ENCODE peak calls at places on chromosomes 7 and 10, in ten cellular contexts. K is NCI-H1436; M is stimulated activated CD8-positive, alpha-beta memory T cell treated with anti-CD3 and anti-CD28 coated beads, Interleukin-4, amount 100 ng/mL, for 1 hour; P is naive B cell; G is stimulated activated naive CD8-positive, alpha-beta T cell treated with anti-CD3 and anti-CD28 coated beads, Interleukin-15, amount 100 ng/mL, for 72 hours; X is NCI-H2081; U is HEK293T; Q is PC-3; T is A673; Y is kidney glomerular epithelial cell. L is an unnamed sample.
A peak's percentile ranks its signal among the peaks of the same experiment; 100 is the strongest.

GRCh38 chr10:118950190-118950658 is 79.3 kb upstream of the NANOS1 start:
- DNase-seq in X (peak; percentile 13), T (peak; percentile 60), M (no peak), U (no peak), P (no peak), G (no peak), K (peak; percentile 4), Q (peak; percentile 75), Y (no peak), L (no peak)

GRCh38 chr7:112423987-112424386 is 26.3 kb upstream of the IFRD1 start:
- DNase-seq in X (no peak), K (no peak), Q (no peak), G (no peak), Y (no peak), U (no peak), P (no peak), T (no peak), M (no peak), L (no peak)

GRCh38 chr7:116337013-116337412 is 126.7 kb downstream of the TES start:
- DNase-seq in K (no peak), P (no peak), Q (no peak), M (no peak), U (no peak), T (no peak), G (no peak), Y (no peak), X (no peak), L (no peak)

GRCh38 chr10:47332946-47333345 is 10.7 kb downstream of the GDF2 start:
- DNase-seq in U (no peak), P (no peak), M (no peak), Y (no peak), G (no peak), Q (no peak), X (no peak), T (no peak), K (no peak), L (no peak)

GRCh38 chr7:134710854-134711624 is 64.4 kb downstream of the BPGM start:
- DNase-seq in P (no peak), M (peak; percentile 12), X (no peak), U (no peak), K (no peak), Y (no peak), G (peak; percentile 39), Q (peak; percentile 10), T (no peak), L (no peak)

GRCh38 chr7:913736-914520 is 37.6 kb downstream of the GET4 start:
- DNase-seq in P (no peak), Y (no peak), G (no peak), Q (peak; percentile 85), T (no peak), X (no peak), U (no peak), K (no peak), M (no peak), L (no peak)

GRCh38 chr10:20897146-20897834 is at the start of gene NEBL:
- DNase-seq in M (no peak), U (no peak), G (no peak), Y (no peak), P (no peak), X (no peak), Q (no peak), T (no peak), K (no peak), L (no peak)

GRCh38 chr10:98055875-98056516 is 25.6 kb upstream of the CRTAC1 start:
- DNase-seq in U (peak; percentile 39), M (no peak), K (no peak), Y (peak; percentile 11), Q (peak; percentile 31), X (no peak), G (no peak), P (no peak), T (peak; percentile 35), L (peak; percentile 27)

GRCh38 chr10:97689637-97690036 is 2.6 kb upstream of the AVPI1 start:
- DNase-seq in M (no peak), Y (peak; percentile 22), P (no peak), U (no peak), G (no peak), Q (peak; percentile 88), T (no peak), X (no peak), K (no peak), L (no peak)